ENCODE peak calls at places on chromosomes 11 and 22, in ten cellular contexts. One of them, this sample, is unnamed.

GRCh38 chr11:34311126-34311525 is 46.7 kb downstream of the ABTB2 start:
- ATAC-seq in activated T-helper 17 cell treated with anti-CD3 and anti-CD28 coated beads, Interleukin-2, amount 50 U/mL, for 72 hours: no peak
- ATAC-seq in T-helper 17 cell: no peak
- ATAC-seq in Right ventricle myocardium superior: peak
- ATAC-seq in CD4-positive, CD25-positive, alpha-beta regulatory T cell: no peak
- ATAC-seq in mucosa of descending colon: no peak
- ATAC-seq in memory B cell: no peak
- ATAC-seq in effector memory CD8-positive, alpha-beta T cell: no peak
- ATAC-seq in activated CD8-positive, alpha-beta T cell treated with anti-CD3 and anti-CD28 coated beads, Interleukin-2, amount 10 ng/mL, durations not matched to agents 7 days and 5 days: no peak
- ATAC-seq in upper lobe of left lung: no peak
- ATAC-seq in this sample: no peak

GRCh38 chr11:118241191-118242098 is 10.7 kb downstream of the MPZL3 start:
- ATAC-seq in activated T-helper 17 cell treated with anti-CD3 and anti-CD28 coated beads, Interleukin-2, amount 50 U/mL, for 72 hours: peak
- ATAC-seq in T-helper 17 cell: peak
- ATAC-seq in Right ventricle myocardium superior: peak
- ATAC-seq in CD4-positive, CD25-positive, alpha-beta regulatory T cell: peak
- ATAC-seq in mucosa of descending colon: peak
- ATAC-seq in memory B cell: peak
- ATAC-seq in effector memory CD8-positive, alpha-beta T cell: peak
- ATAC-seq in activated CD8-positive, alpha-beta T cell treated with anti-CD3 and anti-CD28 coated beads, Interleukin-2, amount 10 ng/mL, durations not matched to agents 7 days and 5 days: peak
- ATAC-seq in upper lobe of left lung: peak
- ATAC-seq in this sample: peak

GRCh38 chr22:45689195-45689594 is 17.6 kb downstream of the ATXN10 start:
- ATAC-seq in activated T-helper 17 cell treated with anti-CD3 and anti-CD28 coated beads, Interleukin-2, amount 50 U/mL, for 72 hours: no peak
- ATAC-seq in T-helper 17 cell: no peak
- ATAC-seq in Right ventricle myocardium superior: peak
- ATAC-seq in CD4-positive, CD25-positive, alpha-beta regulatory T cell: no peak
- ATAC-seq in mucosa of descending colon: no peak
- ATAC-seq in memory B cell: no peak
- ATAC-seq in effector memory CD8-positive, alpha-beta T cell: no peak
- ATAC-seq in activated CD8-positive, alpha-beta T cell treated with anti-CD3 and anti-CD28 coated beads, Interleukin-2, amount 10 ng/mL, durations not matched to agents 7 days and 5 days: no peak
- ATAC-seq in upper lobe of left lung: no peak
- ATAC-seq in this sample: no peak

GRCh38 chr22:29079218-29079901 is 6.5 kb downstream of the KREMEN1 start:
- ATAC-seq in activated T-helper 17 cell treated with anti-CD3 and anti-CD28 coated beads, Interleukin-2, amount 50 U/mL, for 72 hours: no peak
- ATAC-seq in T-helper 17 cell: no peak
- ATAC-seq in Right ventricle myocardium superior: no peak
- ATAC-seq in CD4-positive, CD25-positive, alpha-beta regulatory T cell: no peak
- ATAC-seq in mucosa of descending colon: peak
- ATAC-seq in memory B cell: no peak
- ATAC-seq in effector memory CD8-positive, alpha-beta T cell: peak
- ATAC-seq in activated CD8-positive, alpha-beta T cell treated with anti-CD3 and anti-CD28 coated beads, Interleukin-2, amount 10 ng/mL, durations not matched to agents 7 days and 5 days: no peak
- ATAC-seq in upper lobe of left lung: peak
- ATAC-seq in this sample: peak

GRCh38 chr11:65279713-65280459 is 18.1 kb downstream of the POLA2 start:
- ATAC-seq in activated T-helper 17 cell treated with anti-CD3 and anti-CD28 coated beads, Interleukin-2, amount 50 U/mL, for 72 hours: peak
- ATAC-seq in T-helper 17 cell: peak
- ATAC-seq in Right ventricle myocardium superior: peak
- ATAC-seq in CD4-positive, CD25-positive, alpha-beta regulatory T cell: peak
- ATAC-seq in mucosa of descending colon: peak
- ATAC-seq in memory B cell: no peak
- ATAC-seq in effector memory CD8-positive, alpha-beta T cell: peak
- ATAC-seq in activated CD8-positive, alpha-beta T cell treated with anti-CD3 and anti-CD28 coated beads, Interleukin-2, amount 10 ng/mL, durations not matched to agents 7 days and 5 days: no peak
- ATAC-seq in upper lobe of left lung: peak
- ATAC-seq in this sample: peak

GRCh38 chr22:35629406-35630234 is 12.5 kb upstream of the MB start:
- ATAC-seq in activated T-helper 17 cell treated with anti-CD3 and anti-CD28 coated beads, Interleukin-2, amount 50 U/mL, for 72 hours: peak
- ATAC-seq in T-helper 17 cell: peak
- ATAC-seq in Right ventricle myocardium superior: no peak
- ATAC-seq in CD4-positive, CD25-positive, alpha-beta regulatory T cell: peak
- ATAC-seq in mucosa of descending colon: peak
- ATAC-seq in memory B cell: no peak
- ATAC-seq in effector memory CD8-positive, alpha-beta T cell: peak
- ATAC-seq in activated CD8-positive, alpha-beta T cell treated with anti-CD3 and anti-CD28 coated beads, Interleukin-2, amount 10 ng/mL, durations not matched to agents 7 days and 5 days: no peak
- ATAC-seq in upper lobe of left lung: peak
- ATAC-seq in this sample: peak

GRCh38 chr11:88359529-88359928 is 22.0 kb upstream of the CTSC start:
- ATAC-seq in activated T-helper 17 cell treated with anti-CD3 and anti-CD28 coated beads, Interleukin-2, amount 50 U/mL, for 72 hours: peak
- ATAC-seq in T-helper 17 cell: peak
- ATAC-seq in Right ventricle myocardium superior: no peak
- ATAC-seq in CD4-positive, CD25-positive, alpha-beta regulatory T cell: peak
- ATAC-seq in mucosa of descending colon: no peak
- ATAC-seq in memory B cell: peak
- ATAC-seq in effector memory CD8-positive, alpha-beta T cell: peak
- ATAC-seq in activated CD8-positive, alpha-beta T cell treated with anti-CD3 and anti-CD28 coated beads, Interleukin-2, amount 10 ng/mL, durations not matched to agents 7 days and 5 days: peak
- ATAC-seq in upper lobe of left lung: no peak
- ATAC-seq in this sample: no peak

GRCh38 chr22:21688706-21689381 is 23.0 kb downstream of the PPIL2 start:
- ATAC-seq in activated T-helper 17 cell treated with anti-CD3 and anti-CD28 coated beads, Interleukin-2, amount 50 U/mL, for 72 hours: no peak
- ATAC-seq in T-helper 17 cell: no peak
- ATAC-seq in Right ventricle myocardium superior: no peak
- ATAC-seq in CD4-positive, CD25-positive, alpha-beta regulatory T cell: peak
- ATAC-seq in mucosa of descending colon: no peak
- ATAC-seq in memory B cell: peak
- ATAC-seq in effector memory CD8-positive, alpha-beta T cell: no peak
- ATAC-seq in activated CD8-positive, alpha-beta T cell treated with anti-CD3 and anti-CD28 coated beads, Interleukin-2, amount 10 ng/mL, durations not matched to agents 7 days and 5 days: no peak
- ATAC-seq in upper lobe of left lung: no peak
- ATAC-seq in this sample: peak

GRCh38 chr11:60265373-60266214 is 14.9 kb upstream of the MS4A4A start:
- ATAC-seq in activated T-helper 17 cell treated with anti-CD3 and anti-CD28 coated beads, Interleukin-2, amount 50 U/mL, for 72 hours: peak
- ATAC-seq in T-helper 17 cell: no peak
- ATAC-seq in Right ventricle myocardium superior: peak
- ATAC-seq in CD4-positive, CD25-positive, alpha-beta regulatory T cell: no peak
- ATAC-seq in mucosa of descending colon: peak
- ATAC-seq in memory B cell: peak
- ATAC-seq in effector memory CD8-positive, alpha-beta T cell: no peak
- ATAC-seq in activated CD8-positive, alpha-beta T cell treated with anti-CD3 and anti-CD28 coated beads, Interleukin-2, amount 10 ng/mL, durations not matched to agents 7 days and 5 days: no peak
- ATAC-seq in upper lobe of left lung: peak
- ATAC-seq in this sample: peak

GRCh38 chr11:11037162-11037732 is 179.4 kb upstream of the ZBED5 start:
- ATAC-seq in activated T-helper 17 cell treated with anti-CD3 and anti-CD28 coated beads, Interleukin-2, amount 50 U/mL, for 72 hours: no peak
- ATAC-seq in T-helper 17 cell: peak
- ATAC-seq in Right ventricle myocardium superior: no peak
- ATAC-seq in CD4-positive, CD25-positive, alpha-beta regulatory T cell: no peak
- ATAC-seq in mucosa of descending colon: no peak
- ATAC-seq in memory B cell: no peak
- ATAC-seq in effector memory CD8-positive, alpha-beta T cell: no peak
- ATAC-seq in activated CD8-positive, alpha-beta T cell treated with anti-CD3 and anti-CD28 coated beads, Interleukin-2, amount 10 ng/mL, durations not matched to agents 7 days and 5 days: peak
- ATAC-seq in upper lobe of left lung: no peak
- ATAC-seq in this sample: no peak

GRCh38 chr22:49332691-49333090 is 495.0 kb downstream of the BRD1 start:
- ATAC-seq in activated T-helper 17 cell treated with anti-CD3 and anti-CD28 coated beads, Interleukin-2, amount 50 U/mL, for 72 hours: no peak
- ATAC-seq in T-helper 17 cell: no peak
- ATAC-seq in Right ventricle myocardium superior: no peak
- ATAC-seq in CD4-positive, CD25-positive, alpha-beta regulatory T cell: no peak
- ATAC-seq in mucosa of descending colon: no peak
- ATAC-seq in memory B cell: no peak
- ATAC-seq in effector memory CD8-positive, alpha-beta T cell: no peak
- ATAC-seq in activated CD8-positive, alpha-beta T cell treated with anti-CD3 and anti-CD28 coated beads, Interleukin-2, amount 10 ng/mL, durations not matched to agents 7 days and 5 days: no peak
- ATAC-seq in upper lobe of left lung: no peak
- ATAC-seq in this sample: no peak

GRCh38 chr11:66704659-66705360 is 24.2 kb downstream of the SPTBN2 start:
- ATAC-seq in activated T-helper 17 cell treated with anti-CD3 and anti-CD28 coated beads, Interleukin-2, amount 50 U/mL, for 72 hours: no peak
- ATAC-seq in T-helper 17 cell: no peak
- ATAC-seq in Right ventricle myocardium superior: no peak
- ATAC-seq in CD4-positive, CD25-positive, alpha-beta regulatory T cell: no peak
- ATAC-seq in mucosa of descending colon: peak
- ATAC-seq in memory B cell: no peak
- ATAC-seq in effector memory CD8-positive, alpha-beta T cell: no peak
- ATAC-seq in activated CD8-positive, alpha-beta T cell treated with anti-CD3 and anti-CD28 coated beads, Interleukin-2, amount 10 ng/mL, durations not matched to agents 7 days and 5 days: no peak
- ATAC-seq in upper lobe of left lung: peak
- ATAC-seq in this sample: peak

GRCh38 chr11:40252236-40252635 is 1207.2 kb downstream of the LRRC4C start:
- ATAC-seq in activated T-helper 17 cell treated with anti-CD3 and anti-CD28 coated beads, Interleukin-2, amount 50 U/mL, for 72 hours: no peak
- ATAC-seq in T-helper 17 cell: no peak
- ATAC-seq in Right ventricle myocardium superior: no peak
- ATAC-seq in CD4-positive, CD25-positive, alpha-beta regulatory T cell: no peak
- ATAC-seq in mucosa of descending colon: no peak
- ATAC-seq in memory B cell: no peak
- ATAC-seq in effector memory CD8-positive, alpha-beta T cell: no peak
- ATAC-seq in activated CD8-positive, alpha-beta T cell treated with anti-CD3 and anti-CD28 coated beads, Interleukin-2, amount 10 ng/mL, durations not matched to agents 7 days and 5 days: no peak
- ATAC-seq in upper lobe of left lung: no peak
- ATAC-seq in this sample: no peak

GRCh38 chr11:107549253-107549953 is 16.1 kb downstream of the ALKBH8 start:
- ATAC-seq in activated T-helper 17 cell treated with anti-CD3 and anti-CD28 coated beads, Interleukin-2, amount 50 U/mL, for 72 hours: no peak
- ATAC-seq in T-helper 17 cell: peak
- ATAC-seq in Right ventricle myocardium superior: peak
- ATAC-seq in CD4-positive, CD25-positive, alpha-beta regulatory T cell: peak
- ATAC-seq in mucosa of descending colon: peak
- ATAC-seq in memory B cell: no peak
- ATAC-seq in effector memory CD8-positive, alpha-beta T cell: peak
- ATAC-seq in activated CD8-positive, alpha-beta T cell treated with anti-CD3 and anti-CD28 coated beads, Interleukin-2, amount 10 ng/mL, durations not matched to agents 7 days and 5 days: peak
- ATAC-seq in upper lobe of left lung: peak
- ATAC-seq in this sample: peak